ENCODE peak calls at places on chromosomes 7 and 10, in seven cellular contexts. One of them, this sample, is unnamed.

GRCh38 chr10:17354781-17355180 is 99.6 kb downstream of the ST8SIA6 start:
- DNase-seq in stimulated activated CD8-positive, alpha-beta memory T cell treated with anti-CD3 and anti-CD28 coated beads, Interleukin-15, amount 100 ng/mL, for 4 hours: no peak
- DNase-seq in H7: no peak
- DNase-seq in adipocyte: no peak
- DNase-seq in RKO: no peak
- DNase-seq in activated naive CD4-positive, alpha-beta T cell treated with anti-CD3 and anti-CD28 coated beads for 36 hours: no peak
- DNase-seq in sigmoid colon: no peak
- DNase-seq in this sample: no peak

GRCh38 chr7:129914536-129915272 is 38.1 kb downstream of the UBE2H start:
- DNase-seq in stimulated activated CD8-positive, alpha-beta memory T cell treated with anti-CD3 and anti-CD28 coated beads, Interleukin-15, amount 100 ng/mL, for 4 hours: no peak
- DNase-seq in H7: no peak
- DNase-seq in adipocyte: no peak
- DNase-seq in RKO: no peak
- DNase-seq in activated naive CD4-positive, alpha-beta T cell treated with anti-CD3 and anti-CD28 coated beads for 36 hours: peak
- DNase-seq in sigmoid colon: no peak
- DNase-seq in this sample: no peak

GRCh38 chr10:71878327-71879034 is 27.4 kb upstream of the PSAP start:
- DNase-seq in stimulated activated CD8-positive, alpha-beta memory T cell treated with anti-CD3 and anti-CD28 coated beads, Interleukin-15, amount 100 ng/mL, for 4 hours: no peak
- DNase-seq in H7: peak
- DNase-seq in adipocyte: no peak
- DNase-seq in RKO: no peak
- DNase-seq in activated naive CD4-positive, alpha-beta T cell treated with anti-CD3 and anti-CD28 coated beads for 36 hours: peak
- DNase-seq in sigmoid colon: no peak
- DNase-seq in this sample: peak

GRCh38 chr7:92590711-92591310 is 621 bp upstream of the FAM133B start:
- DNase-seq in stimulated activated CD8-positive, alpha-beta memory T cell treated with anti-CD3 and anti-CD28 coated beads, Interleukin-15, amount 100 ng/mL, for 4 hours: no peak
- DNase-seq in H7: no peak
- DNase-seq in adipocyte: no peak
- DNase-seq in RKO: no peak
- DNase-seq in activated naive CD4-positive, alpha-beta T cell treated with anti-CD3 and anti-CD28 coated beads for 36 hours: no peak
- DNase-seq in sigmoid colon: no peak
- DNase-seq in this sample: no peak

GRCh38 chr10:59962755-59963154 is 56.4 kb upstream of the CCDC6 start:
- DNase-seq in stimulated activated CD8-positive, alpha-beta memory T cell treated with anti-CD3 and anti-CD28 coated beads, Interleukin-15, amount 100 ng/mL, for 4 hours: no peak
- DNase-seq in H7: no peak
- DNase-seq in adipocyte: no peak
- DNase-seq in RKO: no peak
- DNase-seq in activated naive CD4-positive, alpha-beta T cell treated with anti-CD3 and anti-CD28 coated beads for 36 hours: no peak
- DNase-seq in sigmoid colon: no peak
- DNase-seq in this sample: no peak

GRCh38 chr10:6607778-6608177 is 27.7 kb upstream of the PRKCQ start:
- DNase-seq in stimulated activated CD8-positive, alpha-beta memory T cell treated with anti-CD3 and anti-CD28 coated beads, Interleukin-15, amount 100 ng/mL, for 4 hours: no peak
- DNase-seq in H7: no peak
- DNase-seq in adipocyte: no peak
- DNase-seq in RKO: no peak
- DNase-seq in activated naive CD4-positive, alpha-beta T cell treated with anti-CD3 and anti-CD28 coated beads for 36 hours: no peak
- DNase-seq in sigmoid colon: no peak
- DNase-seq in this sample: no peak

GRCh38 chr7:33904680-33905388 is 505 bp upstream of the BMPER start:
- DNase-seq in stimulated activated CD8-positive, alpha-beta memory T cell treated with anti-CD3 and anti-CD28 coated beads, Interleukin-15, amount 100 ng/mL, for 4 hours: no peak
- DNase-seq in H7: peak
- DNase-seq in adipocyte: peak
- DNase-seq in RKO: no peak
- DNase-seq in activated naive CD4-positive, alpha-beta T cell treated with anti-CD3 and anti-CD28 coated beads for 36 hours: peak
- DNase-seq in sigmoid colon: peak
- DNase-seq in this sample: peak

GRCh38 chr7:91565499-91566331 is 301.5 kb downstream of the FZD1 start:
- DNase-seq in stimulated activated CD8-positive, alpha-beta memory T cell treated with anti-CD3 and anti-CD28 coated beads, Interleukin-15, amount 100 ng/mL, for 4 hours: no peak
- DNase-seq in H7: no peak
- DNase-seq in adipocyte: peak
- DNase-seq in RKO: no peak
- DNase-seq in activated naive CD4-positive, alpha-beta T cell treated with anti-CD3 and anti-CD28 coated beads for 36 hours: no peak
- DNase-seq in sigmoid colon: no peak
- DNase-seq in this sample: peak

GRCh38 chr7:107208046-107208458 is 39.2 kb downstream of the HBP1 start:
- DNase-seq in stimulated activated CD8-positive, alpha-beta memory T cell treated with anti-CD3 and anti-CD28 coated beads, Interleukin-15, amount 100 ng/mL, for 4 hours: no peak
- DNase-seq in H7: no peak
- DNase-seq in adipocyte: peak
- DNase-seq in RKO: no peak
- DNase-seq in activated naive CD4-positive, alpha-beta T cell treated with anti-CD3 and anti-CD28 coated beads for 36 hours: no peak
- DNase-seq in sigmoid colon: no peak
- DNase-seq in this sample: no peak

GRCh38 chr7:104156842-104157277 is 51.0 kb downstream of the ORC5 start:
- DNase-seq in stimulated activated CD8-positive, alpha-beta memory T cell treated with anti-CD3 and anti-CD28 coated beads, Interleukin-15, amount 100 ng/mL, for 4 hours: no peak
- DNase-seq in H7: peak
- DNase-seq in adipocyte: peak
- DNase-seq in RKO: peak
- DNase-seq in activated naive CD4-positive, alpha-beta T cell treated with anti-CD3 and anti-CD28 coated beads for 36 hours: no peak
- DNase-seq in sigmoid colon: no peak
- DNase-seq in this sample: peak

GRCh38 chr10:124026337-124026939 is 67.0 kb downstream of the CHST15 start:
- DNase-seq in stimulated activated CD8-positive, alpha-beta memory T cell treated with anti-CD3 and anti-CD28 coated beads, Interleukin-15, amount 100 ng/mL, for 4 hours: no peak
- DNase-seq in H7: peak
- DNase-seq in adipocyte: no peak
- DNase-seq in RKO: no peak
- DNase-seq in activated naive CD4-positive, alpha-beta T cell treated with anti-CD3 and anti-CD28 coated beads for 36 hours: no peak
- DNase-seq in sigmoid colon: no peak
- DNase-seq in this sample: peak

This sample was measured in GM23338.